ENCODE peak calls at places on chromosomes 2 and 18, in four cellular contexts. W, H, C and G are unnamed samples.

GRCh38 chr18:35688757-35689156 is 107.2 kb downstream of the GALNT1 start:
- DNase-seq in C (no peak), H (no peak), W (peak), G (no peak)

GRCh38 chr2:187842978-187843847 is 289.0 kb upstream of the TFPI start:
- DNase-seq in H (peak), C (peak), W (peak), G (peak)

GRCh38 chr2:52220393-52220792 is 1188.5 kb upstream of the NRXN1 start:
- DNase-seq in H (no peak), C (no peak), W (no peak), G (no peak)

GRCh38 chr2:177881001-177881748 is 191.4 kb downstream of the PDE11A start:
- DNase-seq in C (no peak), H (no peak), W (peak), G (no peak)

GRCh38 chr2:170123593-170123992 is 54.4 kb upstream of the MYO3B start:
- DNase-seq in C (peak), W (peak), H (no peak), G (peak)

GRCh38 chr18:8948471-8949149 is 153.9 kb upstream of the NDUFV2 start:
- DNase-seq in H (no peak), W (peak), C (no peak), G (peak)

GRCh38 chr2:96773922-96774321 is 13.2 kb downstream of the CNNM4 start:
- DNase-seq in C (no peak), W (no peak), H (no peak), G (no peak)

GRCh38 chr2:153360239-153360638 is 118.3 kb downstream of the RPRM start:
- DNase-seq in H (no peak), C (no peak), W (no peak), G (no peak)

GRCh38 chr18:7755753-7756475 is 188.8 kb downstream of the PTPRM start:
- DNase-seq in C (no peak), W (no peak), H (no peak), G (no peak)

GRCh38 chr2:214543386-214543955 is 132.6 kb downstream of the VWC2L start:
- DNase-seq in C (no peak), H (no peak), W (peak), G (peak)

GRCh38 chr2:148880636-148881035 is 5.6 kb downstream of the KIF5C start:
- DNase-seq in C (no peak), H (no peak), W (no peak), G (no peak)

GRCh38 chr18:80196528-80197320 is 50.6 kb downstream of the PARD6G start:
- DNase-seq in C (no peak), W (peak), H (no peak), G (peak)

GRCh38 chr2:3277050-3277747 is 100.4 kb downstream of the EIPR1 start:
- DNase-seq in H (no peak), W (no peak), C (no peak), G (no peak)

GRCh38 chr2:127386246-127386645 is 1.5 kb downstream of the MAP3K2 start:
- DNase-seq in H (no peak), W (no peak), C (no peak), G (peak)
- H3K4me3 ChIP-seq in H (peak), W (peak), C (peak), G (peak)

GRCh38 chr2:217725409-217725808 is 277.4 kb downstream of the TNS1 start:
- DNase-seq in C (no peak), H (no peak), W (peak), G (no peak)

GRCh38 chr2:217731805-217732204 is 271.0 kb downstream of the TNS1 start:
- DNase-seq in W (no peak), H (no peak), C (no peak), G (no peak)

GRCh38 chr2:217732995-217733394 is 269.8 kb downstream of the TNS1 start:
- DNase-seq in H (no peak), C (no peak), W (no peak), G (peak)

GRCh38 chr2:217733461-217733860 is 269.3 kb downstream of the TNS1 start:
- DNase-seq in C (no peak), W (no peak), H (no peak), G (peak)

GRCh38 chr2:217729426-217730058 is 273.3 kb downstream of the TNS1 start:
- DNase-seq in H (peak), W (no peak), C (no peak), G (peak)
- TF ChIP-seq CTCF in H (no peak), W (no peak), C (no peak), G (no peak)

DNA sequence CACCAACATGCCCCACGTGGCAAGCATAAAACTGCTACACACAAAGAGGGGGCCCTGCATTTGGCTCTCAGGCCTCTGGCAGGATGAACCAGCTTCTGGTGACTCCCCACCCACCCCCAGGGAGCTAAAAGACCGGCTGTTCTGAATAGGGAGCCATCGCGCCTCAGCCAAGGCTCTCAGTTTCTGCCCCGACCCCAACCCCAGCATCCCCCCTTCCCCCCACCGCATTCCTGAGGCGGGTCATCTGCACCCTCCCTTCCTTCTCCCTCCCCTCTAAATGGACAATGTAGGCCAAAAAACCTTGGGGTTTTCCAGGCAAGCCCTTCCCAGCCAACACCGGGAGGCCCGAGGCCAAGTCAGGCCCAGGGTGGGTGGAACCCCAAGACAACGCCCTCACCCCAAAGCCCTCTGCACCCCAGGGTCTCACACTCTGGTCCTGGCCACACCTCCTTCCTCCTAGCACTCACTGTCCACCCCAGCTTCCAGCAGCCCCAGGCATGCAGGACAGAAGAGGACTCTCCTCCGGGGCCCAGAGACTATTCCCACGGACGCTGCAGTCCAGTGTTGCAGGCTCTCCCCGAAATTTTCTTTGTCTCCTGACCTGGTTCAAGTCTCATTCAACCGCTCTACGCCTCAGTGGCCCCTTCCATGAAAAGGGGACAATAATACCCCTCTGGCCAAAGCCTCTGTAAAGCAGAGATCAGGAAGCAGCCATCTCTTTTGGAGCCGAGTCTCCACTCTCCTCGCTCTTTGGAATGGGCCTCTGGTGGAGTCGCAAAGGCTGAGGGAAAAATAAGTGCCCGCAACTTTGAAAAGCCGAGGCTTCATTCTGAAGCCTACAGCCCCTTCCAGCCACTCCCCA is 5.5 kb downstream of the CYP26B1 start:
- DNase-seq in W (no peak), C (no peak), H (peak), G (no peak)
- H2AFZ ChIP-seq in W (no peak), C (no peak), H (no peak), G (no peak)

GRCh38 chr18:12597775-12598174 is 60.1 kb downstream of the SPIRE1 start:
- DNase-seq in C (peak), W (peak), H (no peak), G (peak)
- H3K4me3 ChIP-seq in C (no peak), W (no peak), H (no peak), G (no peak)

DNA sequence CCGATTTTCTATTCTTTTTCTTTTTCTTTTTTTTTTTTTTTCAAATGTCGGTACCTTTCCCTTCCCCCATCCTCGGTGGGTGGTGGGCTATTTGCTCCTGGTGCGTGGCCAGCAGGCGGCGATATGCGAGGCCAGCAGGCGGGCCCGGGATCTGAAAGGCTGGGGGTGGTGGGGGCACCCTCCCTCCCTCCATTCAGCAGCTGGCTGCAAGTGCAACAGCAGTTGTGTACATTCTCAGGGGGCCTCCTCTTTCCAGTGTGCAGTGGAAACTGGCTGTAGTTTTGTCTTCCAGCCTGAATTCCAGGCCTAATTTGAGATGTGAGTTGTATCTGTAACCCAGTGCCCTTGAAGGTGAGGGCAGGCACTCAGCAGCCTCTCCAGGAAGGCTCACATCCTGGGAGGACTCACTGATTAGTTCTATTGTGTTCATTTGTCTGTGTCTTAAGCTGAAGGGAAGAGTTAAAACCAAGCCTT is 3.1 kb downstream of the MYCN start:
- DNase-seq in H (peak), C (no peak), W (no peak), G (no peak)
- TF ChIP-seq CTCF in H (peak), C (peak), W (no peak), G (no peak)